ENCODE peak calls at places on chromosomes 6 and 20, in four cellular contexts. H, L, O and D are unnamed samples.

GRCh38 chr20:44081476-44081875 is 105.5 kb downstream of the JPH2 start:
- DNase-seq in H (no peak), L (no peak), O (no peak), D (no peak)

GRCh38 chr6:13528232-13528631 is 40.8 kb upstream of the GFOD1 start:
- DNase-seq in H (no peak), L (no peak), O (no peak), D (no peak)

GRCh38 chr6:116406678-116407345 is 36.1 kb downstream of the DSE start:
- DNase-seq in H (no peak), L (no peak), O (no peak), D (no peak)

GRCh38 chr6:125245523-125246264 is 56.1 kb downstream of the HDDC2 start:
- DNase-seq in H (no peak), L (no peak), O (no peak), D (no peak)

GRCh38 chr20:11261533-11262000 is 587.8 kb upstream of the JAG1 start:
- DNase-seq in H (no peak), L (no peak), O (no peak), D (no peak)

GRCh38 chr20:41176711-41177552 is 39.6 kb downstream of the PLCG1 start:
- DNase-seq in H (no peak), L (no peak), O (no peak), D (peak; percentile 32)

GRCh38 chr6:168285456-168285855 is 34.1 kb downstream of the DACT2 start:
- DNase-seq in H (no peak), L (no peak), O (no peak), D (no peak)

GRCh38 chr6:110101885-110102284 is 77.6 kb downstream of the WASF1 start:
- DNase-seq in H (no peak), L (no peak), O (no peak), D (peak; percentile 71)

GRCh38 chr6:41448256-41448655 is 97.9 kb upstream of the FOXP4 start:
- DNase-seq in H (no peak), L (no peak), O (no peak), D (no peak)

GRCh38 chr6:39213195-39213920 is 15.9 kb downstream of the KCNK5 start:
- DNase-seq in H (no peak), L (no peak), O (no peak), D (no peak)

GRCh38 chr6:56048601-56049000 is 173.2 kb upstream of the BMP5 start:
- DNase-seq in H (no peak), L (no peak), O (no peak), D (no peak)

GRCh38 chr20:48703107-48703506 is 124.7 kb downstream of the PREX1 start:
- DNase-seq in H (no peak), L (no peak), O (no peak), D (no peak)

GRCh38 chr20:4937422-4938319 is 63.6 kb downstream of the SLC23A2 start:
- DNase-seq in H (no peak), L (no peak), O (no peak), D (no peak)

GRCh38 chr6:6230286-6230685 is 90.2 kb downstream of the F13A1 start:
- DNase-seq in H (no peak), L (no peak), O (no peak), D (no peak)

GRCh38 chr6:166904101-166904746 is 52.1 kb downstream of the RNASET2 start:
- DNase-seq in H (no peak), L (no peak), O (peak; percentile 77), D (no peak)

GRCh38 chr20:49821850-49822249 is 9.2 kb downstream of the SLC9A8 start:
- DNase-seq in H (no peak), L (no peak), O (no peak), D (no peak)

GRCh38 chr6:159833997-159834601 is 34.0 kb downstream of the PNLDC1 start:
- DNase-seq in H (no peak), L (no peak), O (no peak), D (no peak)

GRCh38 chr20:53660078-53660909 is 66.7 kb upstream of the ZNF217 start:
- DNase-seq in H (peak; percentile 19), L (no peak), O (no peak), D (peak; percentile 40)